ENCODE peak calls at places on chromosome 11, in seven cellular contexts. One of them, this sample, is unnamed.

GRCh38 chr11:77309401-77310085 is 8.1 kb upstream of the GDPD4 start:
- DNase-seq in HCT116: no peak
- DNase-seq in GM12878: no peak
- DNase-seq in K562: no peak
- DNase-seq in GM23338: no peak
- DNase-seq in SK-N-SH: no peak
- DNase-seq in HepG2: no peak
- DNase-seq in this sample: no peak

GRCh38 chr11:8016396-8016949 is 29.3 kb downstream of the EIF3F start:
- DNase-seq in HCT116: no peak
- DNase-seq in GM12878: no peak
- DNase-seq in K562: no peak
- DNase-seq in GM23338: peak; percentile 81
- DNase-seq in SK-N-SH: no peak
- DNase-seq in HepG2: no peak
- DNase-seq in this sample: no peak

GRCh38 chr11:122724520-122724919 is 69.0 kb downstream of the UBASH3B start:
- DNase-seq in HCT116: no peak
- DNase-seq in GM12878: no peak
- DNase-seq in K562: no peak
- DNase-seq in GM23338: peak; percentile 41
- DNase-seq in SK-N-SH: no peak
- DNase-seq in HepG2: no peak
- DNase-seq in this sample: no peak

GRCh38 chr11:64095286-64095825 is 59.6 kb downstream of the FLRT1 start:
- DNase-seq in HCT116: no peak
- DNase-seq in GM12878: no peak
- DNase-seq in K562: no peak
- DNase-seq in GM23338: no peak
- DNase-seq in SK-N-SH: no peak
- DNase-seq in HepG2: no peak
- DNase-seq in this sample: no peak

GRCh38 chr11:117745346-117745745 is 51.7 kb downstream of the DSCAML1 start:
- DNase-seq in HCT116: no peak
- DNase-seq in GM12878: no peak
- DNase-seq in K562: no peak
- DNase-seq in GM23338: no peak
- DNase-seq in SK-N-SH: no peak
- DNase-seq in HepG2: no peak
- DNase-seq in this sample: no peak

GRCh38 chr11:33531743-33532181 is 168.9 kb downstream of the C11orf91 start:
- DNase-seq in HCT116: no peak
- DNase-seq in GM12878: no peak
- DNase-seq in K562: no peak
- DNase-seq in GM23338: no peak
- DNase-seq in SK-N-SH: no peak
- DNase-seq in HepG2: no peak
- DNase-seq in this sample: no peak

GRCh38 chr11:69664103-69664775 is 10.9 kb downstream of the LTO1 start:
- DNase-seq in HCT116: no peak
- DNase-seq in GM12878: no peak
- DNase-seq in K562: no peak
- DNase-seq in GM23338: no peak
- DNase-seq in SK-N-SH: no peak
- DNase-seq in HepG2: no peak
- DNase-seq in this sample: no peak

GRCh38 chr11:111086058-111086457 is 159.5 kb upstream of the POU2AF2 start:
- DNase-seq in HCT116: no peak
- DNase-seq in GM12878: no peak
- DNase-seq in K562: no peak
- DNase-seq in GM23338: peak; percentile 21
- DNase-seq in SK-N-SH: no peak
- DNase-seq in HepG2: peak; percentile 3
- DNase-seq in this sample: no peak

GRCh38 chr11:127070808-127071207 is 70.2 kb upstream of the KIRREL3 start:
- DNase-seq in HCT116: no peak
- DNase-seq in GM12878: no peak
- DNase-seq in K562: no peak
- DNase-seq in GM23338: no peak
- DNase-seq in SK-N-SH: no peak
- DNase-seq in HepG2: no peak
- DNase-seq in this sample: no peak

GRCh38 chr11:127071606-127072005 is 71.0 kb upstream of the KIRREL3 start:
- DNase-seq in HCT116: no peak
- DNase-seq in GM12878: no peak
- DNase-seq in K562: no peak
- DNase-seq in GM23338: no peak
- DNase-seq in SK-N-SH: no peak
- DNase-seq in HepG2: no peak
- DNase-seq in this sample: no peak

GRCh38 chr11:127073621-127074020 is 73.1 kb upstream of the KIRREL3 start:
- DNase-seq in HCT116: no peak
- DNase-seq in GM12878: no peak
- DNase-seq in K562: no peak
- DNase-seq in GM23338: no peak
- DNase-seq in SK-N-SH: no peak
- DNase-seq in HepG2: no peak
- DNase-seq in this sample: no peak

GRCh38 chr11:127074151-127074761 is 73.7 kb upstream of the KIRREL3 start:
- DNase-seq in HCT116: no peak
- DNase-seq in GM12878: peak; percentile 76
- DNase-seq in K562: peak; percentile 25
- DNase-seq in GM23338: peak; percentile 50
- DNase-seq in SK-N-SH: peak; percentile 36
- DNase-seq in HepG2: peak; percentile 38
- DNase-seq in this sample: peak; percentile 21
- TF ChIP-seq POLR2AphosphoS5 in HCT116: no peak
- TF ChIP-seq POLR2AphosphoS5 in GM12878: no peak
- TF ChIP-seq POLR2AphosphoS5 in K562: no peak
- TF ChIP-seq POLR2AphosphoS5 in GM23338: no peak
- TF ChIP-seq POLR2AphosphoS5 in SK-N-SH: no peak
- TF ChIP-seq POLR2AphosphoS5 in HepG2: no peak
- TF ChIP-seq POLR2AphosphoS5 in this sample: no peak

GRCh38 chr11:45158891-45159605 is 12.6 kb downstream of the PRDM11 start:
- DNase-seq in HCT116: no peak
- DNase-seq in GM12878: no peak
- DNase-seq in K562: no peak
- DNase-seq in GM23338: no peak
- DNase-seq in SK-N-SH: no peak
- DNase-seq in HepG2: no peak
- DNase-seq in this sample: no peak

GRCh38 chr11:45156731-45157130 is 10.3 kb downstream of the PRDM11 start:
- DNase-seq in HCT116: no peak
- DNase-seq in GM12878: no peak
- DNase-seq in K562: no peak
- DNase-seq in GM23338: no peak
- DNase-seq in SK-N-SH: no peak
- DNase-seq in HepG2: no peak
- DNase-seq in this sample: no peak

GRCh38 chr11:45156201-45156600 is 9.8 kb downstream of the PRDM11 start:
- DNase-seq in HCT116: no peak
- DNase-seq in GM12878: no peak
- DNase-seq in K562: no peak
- DNase-seq in GM23338: no peak
- DNase-seq in SK-N-SH: no peak
- DNase-seq in HepG2: no peak
- DNase-seq in this sample: no peak

GRCh38 chr11:45158210-45158644 is 11.8 kb downstream of the PRDM11 start:
- DNase-seq in HCT116: no peak
- DNase-seq in GM12878: no peak
- DNase-seq in K562: no peak
- DNase-seq in GM23338: no peak
- DNase-seq in SK-N-SH: peak; percentile 72
- DNase-seq in HepG2: peak; percentile 35
- DNase-seq in this sample: no peak

DNA sequence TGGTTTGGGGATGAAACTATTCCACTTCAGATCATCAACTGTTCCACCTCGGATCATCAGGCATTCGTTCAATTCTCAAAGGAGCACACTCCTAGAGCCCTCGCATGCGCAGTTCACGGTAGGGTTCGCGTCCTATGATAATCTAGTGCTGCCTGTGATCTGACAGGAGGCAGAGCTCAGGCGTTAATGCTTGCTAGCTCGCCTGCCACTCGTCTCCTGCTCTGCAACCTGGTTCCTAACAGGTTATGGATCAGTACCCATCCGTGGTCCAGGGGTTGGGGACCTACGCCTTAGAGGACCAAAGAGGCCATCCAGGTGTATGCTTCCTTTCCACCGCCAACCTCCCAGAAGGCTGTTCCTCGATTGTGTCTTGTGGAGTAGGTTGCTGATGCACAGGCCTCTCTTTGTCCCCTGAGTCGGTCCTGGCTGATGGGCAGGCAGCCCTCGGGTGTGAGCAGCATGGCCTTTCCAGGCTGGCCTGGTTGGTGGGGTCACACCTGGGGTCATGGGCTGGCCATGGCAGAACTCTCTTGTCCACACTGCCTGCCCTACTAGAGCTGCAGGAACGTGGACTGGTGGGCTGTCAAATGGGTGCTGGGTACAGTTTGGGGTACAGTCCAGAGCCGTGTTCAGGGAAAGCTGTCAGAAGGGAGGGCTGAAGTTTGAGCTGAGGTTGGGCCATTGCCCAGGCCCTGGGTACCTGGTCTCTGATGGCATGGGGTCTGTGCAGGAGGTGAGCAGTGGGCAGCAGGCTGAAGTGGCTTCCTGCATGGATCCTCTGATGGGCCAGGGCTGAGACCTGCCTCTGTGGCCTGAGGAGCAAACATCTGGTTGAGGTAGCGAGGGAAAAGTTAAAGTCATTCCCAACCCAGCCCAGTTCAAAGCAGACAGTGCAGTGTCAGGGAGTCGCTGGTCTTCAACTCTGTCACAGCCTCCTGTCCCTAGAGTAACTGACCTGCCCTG is 11.1 kb downstream of the PRDM11 start:
- DNase-seq in HCT116: no peak
- DNase-seq in GM12878: no peak
- DNase-seq in K562: no peak
- DNase-seq in GM23338: no peak
- DNase-seq in SK-N-SH: no peak
- DNase-seq in HepG2: no peak
- DNase-seq in this sample: no peak
- H4K20me1 ChIP-seq in HCT116: no peaks in the 10 kb centered on the region
- H4K20me1 ChIP-seq in GM12878: no peaks in the 10 kb centered on the region
- H4K20me1 ChIP-seq in K562: no peaks in the 10 kb centered on the region
- H4K20me1 ChIP-seq in GM23338: no peaks in the 10 kb centered on the region
- H4K20me1 ChIP-seq in SK-N-SH: peaks cover 16% of the 10 kb centered on the region
- H4K20me1 ChIP-seq in HepG2: no peaks in the 10 kb centered on the region
- H4K20me1 ChIP-seq in this sample: peaks cover 7% of the 10 kb centered on the region

GRCh38 chr11:13011366-13012036 is 2.4 kb downstream of the RASSF10 start:
- DNase-seq in HCT116: no peak
- DNase-seq in GM12878: no peak
- DNase-seq in K562: no peak
- DNase-seq in GM23338: no peak
- DNase-seq in SK-N-SH: no peak
- DNase-seq in HepG2: no peak
- DNase-seq in this sample: no peak

GRCh38 chr11:13008625-13009475 is at the start of gene RASSF10:
- DNase-seq in HCT116: no peak
- DNase-seq in GM12878: no peak
- DNase-seq in K562: no peak
- DNase-seq in GM23338: peak; percentile 94
- DNase-seq in SK-N-SH: peak; percentile 93
- DNase-seq in HepG2: no peak
- DNase-seq in this sample: peak; percentile 77

GRCh38 chr11:13009476-13009920 is 382 bp downstream of the RASSF10 start:
- DNase-seq in HCT116: no peak
- DNase-seq in GM12878: no peak
- DNase-seq in K562: no peak
- DNase-seq in GM23338: no peak
- DNase-seq in SK-N-SH: no peak
- DNase-seq in HepG2: no peak
- DNase-seq in this sample: no peak

GRCh38 chr11:13010737-13011342 is 1.7 kb downstream of the RASSF10 start:
- DNase-seq in HCT116: no peak
- DNase-seq in GM12878: no peak
- DNase-seq in K562: no peak
- DNase-seq in GM23338: peak; percentile 51
- DNase-seq in SK-N-SH: peak; percentile 44
- DNase-seq in HepG2: no peak
- DNase-seq in this sample: no peak

DNA sequence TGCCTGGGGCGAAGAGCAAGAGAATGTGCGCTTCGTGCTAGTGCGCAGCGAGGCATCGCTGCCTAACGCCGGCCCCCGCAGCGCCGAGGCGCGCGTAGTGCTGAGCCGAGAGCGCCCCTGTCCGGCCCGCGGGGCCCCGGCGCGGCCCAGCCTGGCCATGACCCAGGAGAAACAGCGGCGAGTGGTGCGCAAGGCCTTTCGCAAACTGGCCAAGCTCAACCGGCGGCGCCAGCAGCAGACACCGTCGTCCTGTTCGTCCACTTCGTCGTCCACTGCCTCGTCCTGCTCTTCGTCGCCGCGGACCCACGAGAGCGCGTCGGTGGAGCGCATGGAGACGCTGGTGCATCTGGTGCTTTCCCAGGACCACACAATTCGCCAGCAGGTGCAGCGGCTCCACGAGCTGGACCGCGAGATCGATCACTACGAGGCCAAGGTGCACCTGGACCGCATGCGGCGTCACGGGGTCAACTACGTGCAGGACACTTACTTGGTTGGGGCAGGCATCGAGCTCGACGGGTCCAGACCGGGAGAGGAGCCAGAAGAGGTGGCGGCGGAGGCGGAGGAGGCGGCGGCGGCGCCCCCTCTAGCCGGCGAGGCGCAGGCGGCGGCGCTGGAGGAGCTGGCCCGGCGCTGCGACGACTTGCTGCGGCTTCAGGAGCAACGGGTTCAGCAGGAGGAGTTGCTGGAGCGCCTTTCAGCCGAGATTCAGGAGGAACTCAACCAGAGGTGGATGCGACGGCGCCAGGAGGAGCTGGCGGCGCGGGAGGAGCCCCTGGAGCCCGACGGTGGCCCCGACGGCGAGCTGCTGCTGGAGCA is 1.0 kb downstream of the RASSF10 start:
- DNase-seq in HCT116: no peak
- DNase-seq in GM12878: no peak
- DNase-seq in K562: no peak
- DNase-seq in GM23338: peak; percentile 68
- DNase-seq in SK-N-SH: peak; percentile 68
- DNase-seq in HepG2: no peak
- DNase-seq in this sample: peak; percentile 84
- TF ChIP-seq POLR2AphosphoS5 in HCT116: no peak
- TF ChIP-seq POLR2AphosphoS5 in GM12878: no peak
- TF ChIP-seq POLR2AphosphoS5 in K562: no peak
- TF ChIP-seq POLR2AphosphoS5 in GM23338: no peak
- TF ChIP-seq POLR2AphosphoS5 in SK-N-SH: no peak
- TF ChIP-seq POLR2AphosphoS5 in HepG2: no peak
- TF ChIP-seq POLR2AphosphoS5 in this sample: no peak

GRCh38 chr11:1514349-1515061 is 27.9 kb upstream of the MOB2 start:
- DNase-seq in HCT116: no peak
- DNase-seq in GM12878: no peak
- DNase-seq in K562: no peak
- DNase-seq in GM23338: no peak
- DNase-seq in SK-N-SH: peak; percentile 14
- DNase-seq in HepG2: no peak
- DNase-seq in this sample: no peak

GRCh38 chr11:1518301-1518700 is 31.7 kb upstream of the MOB2 start:
- DNase-seq in HCT116: no peak
- DNase-seq in GM12878: no peak
- DNase-seq in K562: no peak
- DNase-seq in GM23338: no peak
- DNase-seq in SK-N-SH: no peak
- DNase-seq in HepG2: no peak
- DNase-seq in this sample: no peak

GRCh38 chr11:1515082-1516060 is 28.8 kb upstream of the MOB2 start:
- DNase-seq in HCT116: peak; percentile 6
- DNase-seq in GM12878: no peak
- DNase-seq in K562: peak; percentile 82
- DNase-seq in GM23338: peak; percentile 91
- DNase-seq in SK-N-SH: peak; percentile 96
- DNase-seq in HepG2: peak; percentile 23
- DNase-seq in this sample: peak; percentile 49

GRCh38 chr11:1517117-1518005 is 30.8 kb upstream of the MOB2 start:
- DNase-seq in HCT116: no peak
- DNase-seq in GM12878: no peak
- DNase-seq in K562: no peak
- DNase-seq in GM23338: no peak
- DNase-seq in SK-N-SH: no peak
- DNase-seq in HepG2: no peak
- DNase-seq in this sample: no peak

GRCh38 chr11:1516273-1517067 is 29.9 kb upstream of the MOB2 start:
- DNase-seq in HCT116: no peak
- DNase-seq in GM12878: no peak
- DNase-seq in K562: no peak
- DNase-seq in GM23338: no peak
- DNase-seq in SK-N-SH: peak; percentile 39
- DNase-seq in HepG2: no peak
- DNase-seq in this sample: no peak
- H4K20me1 ChIP-seq in HCT116: no peaks in the 10 kb centered on the region
- H4K20me1 ChIP-seq in GM12878: no peaks in the 10 kb centered on the region
- H4K20me1 ChIP-seq in K562: peaks cover 90% of the 10 kb centered on the region
- H4K20me1 ChIP-seq in GM23338: peaks cover 5% of the 10 kb centered on the region
- H4K20me1 ChIP-seq in SK-N-SH: peaks cover 96% of the 10 kb centered on the region
- H4K20me1 ChIP-seq in HepG2: peaks cover 51% of the 10 kb centered on the region
- H4K20me1 ChIP-seq in this sample: peaks cover 25% of the 10 kb centered on the region